ENCODE peak calls at places on chromosomes 12 and 14, in nine cellular contexts. One of them, this sample, is unnamed.

GRCh38 chr12:21025656-21026055 is 105.3 kb upstream of the SLCO1B1 start:
- DNase-seq in CD8-positive, alpha-beta memory T cell: no peak
- DNase-seq in transverse colon: no peak
- DNase-seq in effector memory CD4-positive, alpha-beta T cell: no peak
- DNase-seq in heart left ventricle: no peak
- DNase-seq in GM23248: no peak
- DNase-seq in IMR-90: no peak
- DNase-seq in AG04450: no peak
- DNase-seq in hepatocyte: no peak
- DNase-seq in this sample: no peak

GRCh38 chr12:51938744-51939143 is 12.8 kb upstream of the ACVR1B start:
- DNase-seq in CD8-positive, alpha-beta memory T cell: no peak
- DNase-seq in transverse colon: peak; percentile 56
- DNase-seq in effector memory CD4-positive, alpha-beta T cell: no peak
- DNase-seq in heart left ventricle: no peak
- DNase-seq in GM23248: no peak
- DNase-seq in IMR-90: no peak
- DNase-seq in AG04450: no peak
- DNase-seq in hepatocyte: no peak
- DNase-seq in this sample: no peak

GRCh38 chr12:127280393-127281275 is 986.3 kb upstream of the TMEM132C start:
- DNase-seq in CD8-positive, alpha-beta memory T cell: peak; percentile 30
- DNase-seq in transverse colon: peak; percentile 70
- DNase-seq in effector memory CD4-positive, alpha-beta T cell: peak; percentile 23
- DNase-seq in heart left ventricle: peak; percentile 34
- DNase-seq in GM23248: peak; percentile 42
- DNase-seq in IMR-90: no peak
- DNase-seq in AG04450: no peak
- DNase-seq in hepatocyte: peak; percentile 76
- DNase-seq in this sample: peak; percentile 32

GRCh38 chr14:89221109-89221508 is 195.9 kb downstream of the FOXN3 start:
- DNase-seq in CD8-positive, alpha-beta memory T cell: peak; percentile 33
- DNase-seq in transverse colon: no peak
- DNase-seq in effector memory CD4-positive, alpha-beta T cell: no peak
- DNase-seq in heart left ventricle: no peak
- DNase-seq in GM23248: peak; percentile 77
- DNase-seq in IMR-90: peak; percentile 84
- DNase-seq in AG04450: peak; percentile 20
- DNase-seq in hepatocyte: no peak
- DNase-seq in this sample: no peak

GRCh38 chr14:52251724-52252123 is 15.8 kb upstream of the PTGDR start:
- DNase-seq in CD8-positive, alpha-beta memory T cell: no peak
- DNase-seq in transverse colon: no peak
- DNase-seq in effector memory CD4-positive, alpha-beta T cell: no peak
- DNase-seq in heart left ventricle: no peak
- DNase-seq in GM23248: no peak
- DNase-seq in IMR-90: no peak
- DNase-seq in AG04450: no peak
- DNase-seq in hepatocyte: no peak
- DNase-seq in this sample: no peak

GRCh38 chr14:93207468-93208308 is 632 bp downstream of the UBR7 start:
- DNase-seq in CD8-positive, alpha-beta memory T cell: peak; percentile 10
- DNase-seq in transverse colon: no peak
- DNase-seq in effector memory CD4-positive, alpha-beta T cell: no peak
- DNase-seq in heart left ventricle: peak; percentile 67
- DNase-seq in GM23248: peak; percentile 78
- DNase-seq in IMR-90: peak; percentile 64
- DNase-seq in AG04450: no peak
- DNase-seq in hepatocyte: peak; percentile 75
- DNase-seq in this sample: no peak

GRCh38 chr14:85447883-85448282 is 82.1 kb upstream of the FLRT2 start:
- DNase-seq in CD8-positive, alpha-beta memory T cell: no peak
- DNase-seq in transverse colon: no peak
- DNase-seq in effector memory CD4-positive, alpha-beta T cell: no peak
- DNase-seq in heart left ventricle: no peak
- DNase-seq in GM23248: no peak
- DNase-seq in IMR-90: no peak
- DNase-seq in AG04450: no peak
- DNase-seq in hepatocyte: no peak
- DNase-seq in this sample: no peak

GRCh38 chr14:96648506-96649326 is 146.5 kb downstream of the PAPOLA start:
- DNase-seq in CD8-positive, alpha-beta memory T cell: no peak
- DNase-seq in transverse colon: no peak
- DNase-seq in effector memory CD4-positive, alpha-beta T cell: no peak
- DNase-seq in heart left ventricle: no peak
- DNase-seq in GM23248: no peak
- DNase-seq in IMR-90: no peak
- DNase-seq in AG04450: no peak
- DNase-seq in hepatocyte: no peak
- DNase-seq in this sample: no peak

GRCh38 chr12:52230364-52231281 is 2.4 kb upstream of the KRT7 start:
- DNase-seq in CD8-positive, alpha-beta memory T cell: no peak
- DNase-seq in transverse colon: no peak
- DNase-seq in effector memory CD4-positive, alpha-beta T cell: no peak
- DNase-seq in heart left ventricle: peak; percentile 65
- DNase-seq in GM23248: peak; percentile 90
- DNase-seq in IMR-90: peak; percentile 68
- DNase-seq in AG04450: no peak
- DNase-seq in hepatocyte: no peak
- DNase-seq in this sample: no peak

GRCh38 chr12:13534645-13535398 is 338.3 kb downstream of the EMP1 start:
- DNase-seq in CD8-positive, alpha-beta memory T cell: no peak
- DNase-seq in transverse colon: peak; percentile 68
- DNase-seq in effector memory CD4-positive, alpha-beta T cell: no peak
- DNase-seq in heart left ventricle: peak; percentile 67
- DNase-seq in GM23248: peak; percentile 66
- DNase-seq in IMR-90: peak; percentile 23
- DNase-seq in AG04450: peak; percentile 10
- DNase-seq in hepatocyte: peak; percentile 80
- DNase-seq in this sample: peak; percentile 71

GRCh38 chr14:80764921-80765507 is 176.5 kb downstream of the CEP128 start:
- DNase-seq in CD8-positive, alpha-beta memory T cell: no peak
- DNase-seq in transverse colon: no peak
- DNase-seq in effector memory CD4-positive, alpha-beta T cell: no peak
- DNase-seq in heart left ventricle: no peak
- DNase-seq in GM23248: no peak
- DNase-seq in IMR-90: no peak
- DNase-seq in AG04450: no peak
- DNase-seq in hepatocyte: no peak
- DNase-seq in this sample: no peak

GRCh38 chr12:65742481-65742971 is 81.8 kb upstream of the HMGA2 start:
- DNase-seq in CD8-positive, alpha-beta memory T cell: no peak
- DNase-seq in transverse colon: no peak
- DNase-seq in effector memory CD4-positive, alpha-beta T cell: no peak
- DNase-seq in heart left ventricle: no peak
- DNase-seq in GM23248: peak; percentile 68
- DNase-seq in IMR-90: peak; percentile 44
- DNase-seq in AG04450: no peak
- DNase-seq in hepatocyte: peak; percentile 56
- DNase-seq in this sample: peak; percentile 16

DNA sequence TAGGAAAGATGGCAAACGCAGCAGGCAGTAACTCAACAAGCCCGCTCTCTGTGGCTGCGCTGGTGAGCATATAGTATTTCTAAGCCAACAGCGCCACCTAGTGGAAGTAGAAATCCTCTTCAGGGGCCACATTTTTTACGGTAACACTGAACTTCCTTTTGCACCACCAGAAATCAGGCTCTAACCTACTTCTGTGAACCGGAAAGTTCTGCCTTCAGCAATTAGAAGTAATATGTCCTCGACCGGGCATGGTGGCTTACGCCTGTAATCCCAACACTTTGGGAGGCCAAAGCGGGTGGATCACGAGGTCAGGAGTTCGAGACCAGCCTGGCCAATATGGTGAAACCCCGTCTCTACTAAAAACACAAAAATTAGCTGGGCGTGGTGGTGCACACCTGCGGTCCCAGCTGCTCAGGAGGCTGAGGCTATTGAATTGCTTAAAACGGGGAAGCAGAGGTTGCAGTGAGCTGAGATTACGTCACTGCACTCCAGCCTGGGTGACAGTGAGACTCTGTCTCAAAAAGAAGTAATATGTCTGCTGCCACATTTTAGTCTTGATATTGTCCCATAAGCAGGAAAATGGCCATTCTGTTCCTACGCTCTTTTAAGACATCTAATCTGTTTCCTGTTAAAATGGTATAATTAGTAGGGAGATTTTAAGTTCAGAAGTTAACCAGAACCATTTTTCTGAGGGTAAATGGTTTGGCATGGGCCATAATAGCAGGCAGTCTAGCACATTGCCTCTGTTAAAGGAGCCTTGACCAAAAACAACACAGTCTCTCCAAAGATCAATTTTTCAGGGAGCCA is 26.7 kb downstream of the APOBEC1 start:
- DNase-seq in CD8-positive, alpha-beta memory T cell: peak; percentile 77
- DNase-seq in transverse colon: peak; percentile 75
- DNase-seq in effector memory CD4-positive, alpha-beta T cell: peak; percentile 63
- DNase-seq in heart left ventricle: peak; percentile 73
- DNase-seq in GM23248: peak; percentile 89
- DNase-seq in IMR-90: peak; percentile 76
- DNase-seq in AG04450: peak; percentile 37
- DNase-seq in hepatocyte: peak; percentile 94
- DNase-seq in this sample: peak; percentile 75
- H3K27ac ChIP-seq in CD8-positive, alpha-beta memory T cell: no peak overlapping the region
- H3K27ac ChIP-seq in transverse colon: no peak overlapping the region
- H3K27ac ChIP-seq in effector memory CD4-positive, alpha-beta T cell: peak overlapping the region; percentile 14
- H3K27ac ChIP-seq in heart left ventricle: peak overlapping the region; percentile 69
- H3K27ac ChIP-seq in GM23248: no peak overlapping the region
- H3K27ac ChIP-seq in IMR-90: no peak overlapping the region
- H3K27ac ChIP-seq in AG04450: no peak overlapping the region
- H3K27ac ChIP-seq in hepatocyte: no peak overlapping the region
- H3K27ac ChIP-seq in this sample: peak overlapping the region; percentile 30

GRCh38 chr14:54188036-54188666 is 208.7 kb upstream of the CDKN3 start:
- DNase-seq in CD8-positive, alpha-beta memory T cell: no peak
- DNase-seq in transverse colon: no peak
- DNase-seq in effector memory CD4-positive, alpha-beta T cell: no peak
- DNase-seq in heart left ventricle: no peak
- DNase-seq in GM23248: no peak
- DNase-seq in IMR-90: no peak
- DNase-seq in AG04450: no peak
- DNase-seq in hepatocyte: no peak
- DNase-seq in this sample: no peak

GRCh38 chr14:54187439-54187838 is 209.4 kb upstream of the CDKN3 start:
- DNase-seq in CD8-positive, alpha-beta memory T cell: no peak
- DNase-seq in transverse colon: no peak
- DNase-seq in effector memory CD4-positive, alpha-beta T cell: no peak
- DNase-seq in heart left ventricle: no peak
- DNase-seq in GM23248: no peak
- DNase-seq in IMR-90: no peak
- DNase-seq in AG04450: no peak
- DNase-seq in hepatocyte: no peak
- DNase-seq in this sample: no peak

GRCh38 chr14:54189358-54190354 is 207.2 kb upstream of the CDKN3 start:
- DNase-seq in CD8-positive, alpha-beta memory T cell: no peak
- DNase-seq in transverse colon: no peak
- DNase-seq in effector memory CD4-positive, alpha-beta T cell: no peak
- DNase-seq in heart left ventricle: no peak
- DNase-seq in GM23248: peak; percentile 80
- DNase-seq in IMR-90: peak; percentile 83
- DNase-seq in AG04450: no peak
- DNase-seq in hepatocyte: peak; percentile 21
- DNase-seq in this sample: no peak

GRCh38 chr14:54182419-54183040 is 214.3 kb upstream of the CDKN3 start:
- DNase-seq in CD8-positive, alpha-beta memory T cell: no peak
- DNase-seq in transverse colon: no peak
- DNase-seq in effector memory CD4-positive, alpha-beta T cell: no peak
- DNase-seq in heart left ventricle: no peak
- DNase-seq in GM23248: peak; percentile 91
- DNase-seq in IMR-90: peak; percentile 74
- DNase-seq in AG04450: no peak
- DNase-seq in hepatocyte: no peak
- DNase-seq in this sample: no peak

GRCh38 chr14:54186821-54187365 is 209.9 kb upstream of the CDKN3 start:
- DNase-seq in CD8-positive, alpha-beta memory T cell: no peak
- DNase-seq in transverse colon: no peak
- DNase-seq in effector memory CD4-positive, alpha-beta T cell: no peak
- DNase-seq in heart left ventricle: no peak
- DNase-seq in GM23248: no peak
- DNase-seq in IMR-90: no peak
- DNase-seq in AG04450: no peak
- DNase-seq in hepatocyte: peak; percentile 39
- DNase-seq in this sample: no peak
- H3K27ac ChIP-seq in CD8-positive, alpha-beta memory T cell: no peak overlapping the region
- H3K27ac ChIP-seq in transverse colon: no peak overlapping the region
- H3K27ac ChIP-seq in effector memory CD4-positive, alpha-beta T cell: no peak overlapping the region
- H3K27ac ChIP-seq in heart left ventricle: no peak overlapping the region
- H3K27ac ChIP-seq in GM23248: no peak overlapping the region
- H3K27ac ChIP-seq in IMR-90: no peak overlapping the region
- H3K27ac ChIP-seq in AG04450: no peak overlapping the region
- H3K27ac ChIP-seq in hepatocyte: peak overlapping the region; percentile 61
- H3K27ac ChIP-seq in this sample: no peak overlapping the region

GRCh38 chr12:57456737-57457490 is 1.8 kb downstream of the INHBE start:
- DNase-seq in CD8-positive, alpha-beta memory T cell: no peak
- DNase-seq in transverse colon: no peak
- DNase-seq in effector memory CD4-positive, alpha-beta T cell: no peak
- DNase-seq in heart left ventricle: no peak
- DNase-seq in GM23248: no peak
- DNase-seq in IMR-90: no peak
- DNase-seq in AG04450: no peak
- DNase-seq in hepatocyte: no peak
- DNase-seq in this sample: no peak
- H3K27ac ChIP-seq in CD8-positive, alpha-beta memory T cell: no peak overlapping the region
- H3K27ac ChIP-seq in transverse colon: no peak overlapping the region
- H3K27ac ChIP-seq in effector memory CD4-positive, alpha-beta T cell: no peak overlapping the region
- H3K27ac ChIP-seq in heart left ventricle: no peak overlapping the region
- H3K27ac ChIP-seq in GM23248: no peak overlapping the region
- H3K27ac ChIP-seq in IMR-90: no peak overlapping the region
- H3K27ac ChIP-seq in AG04450: no peak overlapping the region
- H3K27ac ChIP-seq in hepatocyte: peak overlapping the region; percentile 80
- H3K27ac ChIP-seq in this sample: no peak overlapping the region

GRCh38 chr14:100018482-100018881 is 46.7 kb upstream of the EVL start:
- DNase-seq in CD8-positive, alpha-beta memory T cell: no peak
- DNase-seq in transverse colon: no peak
- DNase-seq in effector memory CD4-positive, alpha-beta T cell: no peak
- DNase-seq in heart left ventricle: no peak
- DNase-seq in GM23248: no peak
- DNase-seq in IMR-90: peak; percentile 62
- DNase-seq in AG04450: no peak
- DNase-seq in hepatocyte: peak; percentile 41
- DNase-seq in this sample: no peak

GRCh38 chr14:100022772-100023451 is 42.3 kb upstream of the EVL start:
- DNase-seq in CD8-positive, alpha-beta memory T cell: no peak
- DNase-seq in transverse colon: no peak
- DNase-seq in effector memory CD4-positive, alpha-beta T cell: no peak
- DNase-seq in heart left ventricle: no peak
- DNase-seq in GM23248: peak; percentile 94
- DNase-seq in IMR-90: peak; percentile 59
- DNase-seq in AG04450: no peak
- DNase-seq in hepatocyte: peak; percentile 55
- DNase-seq in this sample: no peak

GRCh38 chr14:100018054-100018453 is 47.2 kb upstream of the EVL start:
- DNase-seq in CD8-positive, alpha-beta memory T cell: no peak
- DNase-seq in transverse colon: no peak
- DNase-seq in effector memory CD4-positive, alpha-beta T cell: no peak
- DNase-seq in heart left ventricle: no peak
- DNase-seq in GM23248: no peak
- DNase-seq in IMR-90: no peak
- DNase-seq in AG04450: no peak
- DNase-seq in hepatocyte: no peak
- DNase-seq in this sample: no peak

GRCh38 chr14:100019156-100019882 is 45.9 kb upstream of the EVL start:
- DNase-seq in CD8-positive, alpha-beta memory T cell: no peak
- DNase-seq in transverse colon: no peak
- DNase-seq in effector memory CD4-positive, alpha-beta T cell: no peak
- DNase-seq in heart left ventricle: peak; percentile 29
- DNase-seq in GM23248: no peak
- DNase-seq in IMR-90: peak; percentile 75
- DNase-seq in AG04450: no peak
- DNase-seq in hepatocyte: peak; percentile 80
- DNase-seq in this sample: peak; percentile 26

GRCh38 chr14:100020623-100021022 is 44.6 kb upstream of the EVL start:
- DNase-seq in CD8-positive, alpha-beta memory T cell: no peak
- DNase-seq in transverse colon: no peak
- DNase-seq in effector memory CD4-positive, alpha-beta T cell: no peak
- DNase-seq in heart left ventricle: no peak
- DNase-seq in GM23248: no peak
- DNase-seq in IMR-90: no peak
- DNase-seq in AG04450: no peak
- DNase-seq in hepatocyte: no peak
- DNase-seq in this sample: no peak
- H3K27ac ChIP-seq in CD8-positive, alpha-beta memory T cell: no peak overlapping the region
- H3K27ac ChIP-seq in transverse colon: no peak overlapping the region
- H3K27ac ChIP-seq in effector memory CD4-positive, alpha-beta T cell: no peak overlapping the region
- H3K27ac ChIP-seq in heart left ventricle: no peak overlapping the region
- H3K27ac ChIP-seq in GM23248: no peak overlapping the region
- H3K27ac ChIP-seq in IMR-90: no peak overlapping the region
- H3K27ac ChIP-seq in AG04450: no peak overlapping the region
- H3K27ac ChIP-seq in hepatocyte: peak overlapping the region; percentile 82
- H3K27ac ChIP-seq in this sample: no peak overlapping the region

This sample was measured in substantia nigra.